ENCODE peak calls at places on chromosomes 2 and 18, in six cellular contexts. P is B cell, Y is HFF-Myc, I is PC-3, R is osteoblast, S is NB4. G is an unnamed sample.

GRCh38 chr2:68734688-68735525 is at the start of gene ARHGAP25:
- DNase-seq in Y (no peak), P (peak), R (no peak), S (peak), I (no peak), G (no peak)

GRCh38 chr2:62304429-62305417 is 108.8 kb downstream of the B3GNT2 start:
- DNase-seq in Y (peak), P (peak), S (peak), I (peak), R (peak), G (no peak)

GRCh38 chr2:227890495-227891079 is 19.2 kb downstream of the DAW1 start:
- DNase-seq in Y (peak), S (peak), I (peak), P (peak), R (peak), G (no peak)

GRCh38 chr2:67782443-67782842 is 280.4 kb downstream of the C1D start:
- DNase-seq in I (no peak), R (no peak), Y (no peak), P (no peak), S (no peak), G (no peak)

GRCh38 chr2:173989160-173989885 is 24.1 kb upstream of the SP3 start:
- DNase-seq in I (no peak), S (no peak), Y (no peak), R (no peak), P (no peak), G (no peak)

GRCh38 chr18:62852851-62853250 is 137.5 kb downstream of the PHLPP1 start:
- DNase-seq in P (no peak), R (peak), I (peak), S (no peak), Y (no peak), G (no peak)

GRCh38 chr2:108869542-108869941 is 83.0 kb downstream of the CCDC138 start:
- DNase-seq in R (no peak), S (no peak), P (no peak), Y (no peak), I (no peak), G (no peak)

GRCh38 chr2:209577376-209578357 is 153.8 kb downstream of the MAP2 start:
- DNase-seq in I (peak), R (no peak), S (peak), P (peak), Y (no peak), G (no peak)

GRCh38 chr2:236136483-236136882 is 31.7 kb downstream of the GBX2 start:
- DNase-seq in I (no peak), Y (no peak), P (no peak), S (no peak), R (no peak), G (no peak)

GRCh38 chr18:31161757-31162418 is 768 bp downstream of the DSC1 start:
- DNase-seq in P (no peak), Y (no peak), R (no peak), S (no peak), I (no peak), G (no peak)

GRCh38 chr18:76466410-76466991 is 28.5 kb downstream of the ZNF516 start:
- DNase-seq in I (no peak), Y (no peak), P (no peak), S (peak), R (peak), G (peak)

GRCh38 chr18:78986018-78986481 is 6.4 kb downstream of the SALL3 start:
- DNase-seq in P (no peak), I (peak), Y (no peak), R (peak), S (peak), G (no peak)

GRCh38 chr2:172972005-172972619 is 103.5 kb upstream of the MAP3K20 start:
- DNase-seq in P (peak), I (peak), S (peak), R (peak), Y (no peak), G (no peak)

GRCh38 chr2:176879596-176879995 is 333.0 kb upstream of the HNRNPA3 start:
- DNase-seq in Y (no peak), I (no peak), P (no peak), R (no peak), S (no peak), G (no peak)

GRCh38 chr18:58054041-58054733 is 10.2 kb downstream of the NEDD4L start:
- DNase-seq in R (no peak), I (peak), P (no peak), S (no peak), Y (no peak), G (no peak)

GRCh38 chr18:79604205-79604912 is 75.2 kb upstream of the CTDP1 start:
- DNase-seq in S (no peak), I (no peak), R (peak), P (no peak), Y (no peak), G (no peak)

GRCh38 chr18:35933982-35934381 is 38.5 kb upstream of the RMP24 start:
- DNase-seq in P (no peak), I (peak), R (no peak), Y (no peak), S (no peak), G (no peak)

GRCh38 chr2:168127361-168127760 is 120.0 kb downstream of the STK39 start:
- DNase-seq in R (no peak), P (no peak), I (no peak), Y (no peak), S (no peak), G (no peak)

GRCh38 chr2:196963043-196963442 is 36.5 kb upstream of the PGAP1 start:
- DNase-seq in R (no peak), S (no peak), Y (no peak), P (no peak), I (peak), G (no peak)

GRCh38 chr2:38750793-38751042 is 443 bp downstream of the SRSF7 start:
- DNase-seq in I (peak), Y (no peak), R (peak), P (peak), S (peak), G (peak)

GRCh38 chr2:59177748-59178147 is 936.6 kb upstream of the FANCL start:
- DNase-seq in P (no peak), R (no peak), Y (no peak), I (no peak), S (no peak), G (no peak)

GRCh38 chr2:42494434-42495233 is 852 bp upstream of the KCNG3 start:
- DNase-seq in P (peak), R (peak), I (peak), S (peak), Y (peak), G (peak)

GRCh38 chr2:42493885-42494433 is at the start of gene KCNG3:
- DNase-seq in R (peak), P (peak), I (peak), Y (no peak), S (peak), G (no peak)

GRCh38 chr2:42495611-42496010 is 1.8 kb upstream of the KCNG3 start:
- DNase-seq in I (no peak), R (no peak), Y (no peak), S (no peak), P (no peak), G (no peak)

GRCh38 chr2:42493468-42493884 is 306 bp downstream of the KCNG3 start:
- DNase-seq in I (no peak), Y (no peak), S (no peak), P (no peak), R (no peak), G (no peak)

GRCh38 chr2:42495234-42495581 is 1.4 kb upstream of the KCNG3 start:
- DNase-seq in S (no peak), Y (no peak), I (no peak), R (no peak), P (no peak), G (no peak)
- TF ChIP-seq CTCF in S (no peak), Y (no peak), I (no peak), R (no peak), P (peak), G (no peak)

GRCh38 chr2:140808816-140809215 is 1322.0 kb downstream of the LRP1B start:
- DNase-seq in S (peak), R (no peak), I (peak), P (no peak), Y (no peak), G (no peak)
- TF ChIP-seq CTCF in S (peak), R (no peak), I (peak), P (no peak), Y (peak), G (peak)

GRCh38 chr18:51807336-51807735 is 532.7 kb upstream of the DCC start:
- DNase-seq in P (no peak), R (no peak), S (no peak), I (no peak), Y (no peak), G (no peak)

GRCh38 chr18:51813740-51814139 is 526.3 kb upstream of the DCC start:
- DNase-seq in Y (no peak), S (no peak), R (no peak), I (no peak), P (no peak), G (no peak)

DNA sequence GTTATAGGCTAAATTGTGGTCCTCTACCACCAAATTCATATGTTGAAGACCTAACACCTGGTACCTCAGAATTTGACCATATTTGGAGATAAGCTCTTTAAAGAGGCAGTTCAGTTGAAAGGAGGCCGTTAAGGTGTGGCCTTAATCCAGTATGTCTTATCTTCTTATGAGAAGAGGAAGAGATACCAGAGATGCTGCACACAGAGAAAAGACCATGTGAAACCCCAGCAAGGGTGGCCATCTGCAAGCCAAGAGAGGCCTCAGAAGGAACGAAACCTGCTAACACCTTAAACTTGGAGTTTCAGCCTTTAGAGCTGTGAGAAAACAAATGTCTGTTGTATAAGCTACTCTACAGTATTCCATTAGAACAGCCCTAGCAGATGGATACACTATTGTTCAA is 528.1 kb upstream of the DCC start:
- DNase-seq in P (no peak), I (no peak), S (no peak), Y (no peak), R (no peak), G (no peak)
- TF ChIP-seq CTCF in P (no peak), I (no peak), S (no peak), Y (no peak), R (no peak), G (no peak)

GRCh38 chr2:102451968-102452367 is 21.1 kb upstream of the SLC9A4 start:
- DNase-seq in R (no peak), Y (no peak), P (no peak), S (no peak), I (peak), G (no peak)
- TF ChIP-seq CTCF in R (no peak), Y (no peak), P (no peak), S (no peak), I (peak), G (no peak)

GRCh38 chr18:68791801-68792200 is 6.1 kb upstream of the CCDC102B start:
- DNase-seq in P (no peak), I (no peak), Y (no peak), R (peak), S (no peak), G (no peak)
- TF ChIP-seq CTCF in P (no peak), I (no peak), Y (no peak), R (no peak), S (no peak), G (no peak)